ENCODE peak calls at places on chromosomes 16 and 17, in eight cellular contexts. I, X, B, S, E, U, F and N are unnamed samples.

GRCh38 chr17:55830210-55830609 is 79.4 kb downstream of the PCTP start:
- DNase-seq in B (no peak), S (no peak), E (no peak), U (no peak), I (no peak), F (no peak), X (no peak), N (no peak)

GRCh38 chr16:11251525-11252481 is 4.2 kb downstream of the SOCS1 start:
- DNase-seq in I (no peak), U (peak), S (no peak), B (peak), E (peak), X (no peak), F (peak), N (no peak)

GRCh38 chr17:67779098-67779672 is 46.1 kb upstream of the BPTF start:
- DNase-seq in U (peak), S (no peak), E (peak), B (peak), I (peak), X (peak), F (peak), N (peak)

GRCh38 chr17:8185580-8186445 is 4.2 kb downstream of the BORCS6 start:
- DNase-seq in F (peak), B (peak), X (peak), E (no peak), U (peak), I (peak), S (peak), N (peak)

GRCh38 chr17:81178136-81179091 is 12.4 kb upstream of the AATK start:
- DNase-seq in F (no peak), I (no peak), U (no peak), E (no peak), B (no peak), S (no peak), X (no peak), N (no peak)

GRCh38 chr16:27405546-27406451 is 3.8 kb downstream of the IL21R start:
- DNase-seq in B (no peak), I (no peak), E (no peak), U (peak), X (no peak), S (no peak), F (peak), N (no peak)

GRCh38 chr17:46768540-46768870 is 50.0 kb downstream of the WNT3 start:
- DNase-seq in S (no peak), I (no peak), U (no peak), B (no peak), X (no peak), E (no peak), F (no peak), N (no peak)

GRCh38 chr16:11774065-11774626 is 22.9 kb downstream of the ZC3H7A start:
- DNase-seq in S (no peak), E (no peak), X (no peak), F (no peak), B (no peak), U (no peak), I (no peak), N (no peak)

GRCh38 chr17:27878776-27879562 is 14.2 kb downstream of the LYRM9 start:
- DNase-seq in B (peak), F (peak), I (no peak), S (no peak), U (peak), E (no peak), X (no peak), N (no peak)

GRCh38 chr17:14784997-14785696 is 480.0 kb downstream of the PMP22 start:
- DNase-seq in S (no peak), U (no peak), X (no peak), B (no peak), F (peak), I (no peak), E (no peak), N (no peak)

GRCh38 chr17:58416937-58417299 is 416 bp downstream of the RNF43 start:
- DNase-seq in F (no peak), B (no peak), S (no peak), I (no peak), X (no peak), U (no peak), E (no peak), N (no peak)

GRCh38 chr17:3015890-3016289 is 47.5 kb downstream of the OR1D5 start:
- DNase-seq in U (no peak), B (no peak), F (no peak), S (no peak), X (no peak), I (no peak), E (no peak), N (no peak)

GRCh38 chr17:19306160-19307111 is 56.1 kb downstream of the B9D1 start:
- DNase-seq in S (no peak), B (peak), U (no peak), X (no peak), I (no peak), E (no peak), F (peak), N (no peak)

GRCh38 chr16:16076400-16076901 is 127.0 kb downstream of the ABCC1 start:
- DNase-seq in U (no peak), E (no peak), F (no peak), I (no peak), X (no peak), S (no peak), B (no peak), N (no peak)

GRCh38 chr17:82126479-82127314 is 28.7 kb upstream of the FASN start:
- DNase-seq in B (peak), E (no peak), U (no peak), S (no peak), X (no peak), F (peak), I (no peak), N (no peak)

GRCh38 chr17:58344791-58345157 is 7.2 kb downstream of the SUPT4H1 start:
- DNase-seq in E (no peak), I (no peak), U (no peak), X (no peak), S (no peak), B (peak), F (peak), N (no peak)

GRCh38 chr17:19650826-19651225 is 2.3 kb downstream of the ALDH3A2 start:
- DNase-seq in U (no peak), S (no peak), I (no peak), F (no peak), B (no peak), X (no peak), E (no peak), N (no peak)

GRCh38 chr16:87125206-87126155 is 191.7 kb downstream of the C16orf95 start:
- DNase-seq in E (no peak), U (peak), I (no peak), B (no peak), X (peak), F (no peak), S (no peak), N (no peak)

GRCh38 chr17:78379134-78379497 is 667 bp downstream of the PGS1 start:
- DNase-seq in X (no peak), U (peak), I (peak), E (peak), F (no peak), B (no peak), S (no peak), N (no peak)

GRCh38 chr16:88561485-88562369 is 8.5 kb upstream of the ZC3H18 start:
- DNase-seq in E (no peak), I (peak), U (peak), X (peak), F (peak), S (peak), B (no peak), N (peak)

GRCh38 chr16:83689385-83689831 is 118.4 kb upstream of the HSBP1 start:
- DNase-seq in S (peak), F (no peak), X (no peak), B (no peak), E (peak), I (no peak), U (peak), N (no peak)

GRCh38 chr17:30082807-30083206 is 33.8 kb upstream of the NSRP1 start:
- DNase-seq in X (no peak), U (no peak), F (no peak), B (no peak), E (no peak), S (no peak), I (no peak), N (no peak)

GRCh38 chr16:28260193-28260592 is 32.1 kb upstream of the SBK1 start:
- DNase-seq in I (no peak), E (no peak), F (no peak), X (no peak), S (no peak), B (no peak), U (peak), N (no peak)

GRCh38 chr17:75601057-75601987 is 13.7 kb downstream of the MYO15B start:
- DNase-seq in F (no peak), S (no peak), B (peak), U (peak), X (peak), I (peak), E (no peak), N (peak)

GRCh38 chr17:12415031-12415430 is 250.7 kb upstream of the MYOCD start:
- DNase-seq in U (no peak), I (peak), X (no peak), F (no peak), B (no peak), S (peak), E (peak), N (no peak)

GRCh38 chr17:71963791-71964190 is 157.0 kb upstream of the SOX9 start:
- DNase-seq in F (no peak), I (no peak), X (no peak), S (no peak), U (no peak), E (no peak), B (no peak), N (no peak)

GRCh38 chr16:23865853-23866252 is 30.1 kb downstream of the PRKCB start:
- DNase-seq in I (no peak), X (no peak), F (no peak), S (no peak), U (no peak), E (no peak), B (no peak), N (no peak)

GRCh38 chr16:87222335-87222734 is 94.9 kb downstream of the C16orf95 start:
- DNase-seq in S (no peak), E (no peak), U (no peak), B (no peak), I (no peak), F (no peak), X (no peak), N (no peak)

GRCh38 chr17:77451894-77452852 is 311.4 kb downstream of the SEC14L1 start:
- DNase-seq in F (no peak), S (peak), B (no peak), U (peak), E (no peak), X (no peak), I (peak), N (no peak)